ENCODE peak calls at places on chromosomes 2 and 18, in six cellular contexts. Y is AG10803, N is sciatic nerve, R is renal cortical epithelial cell, I is dermis blood vessel endothelial cell, E is NCI-H1417. A is an unnamed sample.

GRCh38 chr2:144516417-144516980 is 3.4 kb downstream of the ZEB2 start:
- DNase-seq in I (peak), Y (peak), E (peak), N (no peak), R (no peak), A (no peak)

GRCh38 chr18:67273288-67273687 is 243.2 kb downstream of the DSEL start:
- DNase-seq in Y (no peak), N (no peak), R (no peak), E (no peak), I (no peak), A (no peak)

GRCh38 chr2:222468338-222468737 is 44.0 kb downstream of the SGPP2 start:
- DNase-seq in R (peak), N (no peak), I (peak), Y (no peak), E (peak), A (no peak)

GRCh38 chr2:101698419-101699190 is 1.1 kb downstream of the MAP4K4 start:
- DNase-seq in R (no peak), I (peak), E (peak), Y (peak), N (no peak), A (no peak)

GRCh38 chr2:176082885-176083731 is 654 bp downstream of the EVX2 start:
- DNase-seq in I (no peak), N (no peak), R (no peak), E (no peak), Y (no peak), A (no peak)

GRCh38 chr18:22713511-22713910 is 219.6 kb upstream of the RBBP8 start:
- DNase-seq in I (no peak), N (no peak), Y (no peak), E (no peak), R (peak), A (no peak)

GRCh38 chr2:181077128-181077709 is 96.8 kb downstream of the UBE2E3 start:
- DNase-seq in E (peak), Y (peak), R (peak), I (peak), N (no peak), A (peak)

GRCh38 chr2:237158194-237158593 is 72.5 kb downstream of the COPS8 start:
- DNase-seq in N (no peak), E (no peak), Y (no peak), R (no peak), I (no peak), A (no peak)

GRCh38 chr2:54100772-54101171 is 14.6 kb upstream of the ACYP2 start:
- DNase-seq in Y (no peak), I (no peak), N (no peak), R (no peak), E (no peak), A (no peak)

GRCh38 chr2:236014408-236015131 is 153.6 kb downstream of the GBX2 start:
- DNase-seq in R (no peak), E (no peak), Y (no peak), N (no peak), I (no peak), A (no peak)

GRCh38 chr2:191351298-191351697 is 106.1 kb downstream of the MYO1B start:
- DNase-seq in I (no peak), R (no peak), N (no peak), E (no peak), Y (peak), A (no peak)

GRCh38 chr2:88329815-88330603 is 122.5 kb downstream of the FOXI3 start:
- DNase-seq in Y (peak), I (no peak), N (no peak), R (peak), E (no peak), A (no peak)

GRCh38 chr2:84388133-84388532 is 70.9 kb downstream of the SUCLG1 start:
- DNase-seq in R (peak), I (no peak), Y (peak), E (no peak), N (no peak), A (no peak)

GRCh38 chr2:11870584-11870983 is 124.2 kb downstream of the LPIN1 start:
- DNase-seq in I (no peak), E (no peak), N (no peak), Y (no peak), R (no peak), A (no peak)

GRCh38 chr2:64819774-64820688 is 166.3 kb upstream of the SERTAD2 start:
- DNase-seq in R (no peak), I (no peak), E (no peak), N (no peak), Y (no peak), A (no peak)

GRCh38 chr2:8551622-8552074 is 130.2 kb upstream of the ID2 start:
- DNase-seq in E (no peak), N (peak), I (no peak), Y (no peak), R (no peak), A (no peak)

GRCh38 chr2:170869036-170869435 is 52.3 kb downstream of the GAD1 start:
- DNase-seq in I (no peak), E (no peak), Y (no peak), N (no peak), R (no peak), A (no peak)

GRCh38 chr2:118945921-118946320 is 3.9 kb downstream of the MARCO start:
- DNase-seq in N (no peak), E (no peak), R (no peak), Y (no peak), I (no peak), A (no peak)

GRCh38 chr2:190031971-190032623 is 30.4 kb downstream of the MSTN start:
- DNase-seq in I (no peak), R (no peak), N (no peak), E (peak), Y (no peak), A (peak)

GRCh38 chr2:20539776-20540586 is 93.1 kb downstream of the RHOB start:
- DNase-seq in R (no peak), E (no peak), N (no peak), I (no peak), Y (no peak), A (no peak)

GRCh38 chr2:100105678-100106054 is 36.7 kb downstream of the AFF3 start:
- DNase-seq in R (no peak), E (no peak), I (no peak), Y (no peak), N (no peak), A (no peak)

GRCh38 chr2:20035961-20036666 is 15.3 kb downstream of the LAPTM4A start:
- DNase-seq in E (no peak), N (no peak), Y (no peak), R (peak), I (peak), A (no peak)

GRCh38 chr2:57906152-57906732 is 140.4 kb upstream of the VRK2 start:
- DNase-seq in N (no peak), R (peak), E (no peak), Y (peak), I (peak), A (no peak)

GRCh38 chr2:108184421-108184820 is 55.3 kb upstream of the SULT1C3 start:
- DNase-seq in I (peak), R (peak), E (peak), Y (peak), N (no peak), A (no peak)

GRCh38 chr2:118986733-118987132 is 44.7 kb downstream of the MARCO start:
- DNase-seq in R (no peak), N (no peak), E (no peak), Y (no peak), I (no peak), A (no peak)

GRCh38 chr2:207481924-207482323 is 47.8 kb upstream of the CREB1 start:
- DNase-seq in R (no peak), I (no peak), E (peak), N (no peak), Y (no peak), A (no peak)

GRCh38 chr18:47619771-47620170 is 310.7 kb downstream of the SMAD2 start:
- DNase-seq in Y (no peak), R (no peak), I (no peak), E (no peak), N (no peak), A (no peak)

GRCh38 chr2:231795525-231796327 is 9.5 kb downstream of the COPS7B start:
- DNase-seq in Y (peak), E (peak), I (peak), R (peak), N (no peak), A (peak)

GRCh38 chr2:56018202-56018601 is 94.6 kb upstream of the EFEMP1 start:
- DNase-seq in Y (no peak), N (no peak), R (no peak), I (peak), E (no peak), A (no peak)

A was measured in NCI-H1105.